ENCODE peak calls at places on chromosome 12, in eight cellular contexts. Y is cardiac muscle cell; M is DND-41; I is HAP-1; U is right lobe of liver; X is heart left ventricle; Q is keratinocyte; A is CD8-positive, alpha-beta T cell. B is an unnamed sample. For H3K27me3 and H3K4me1, the result is how much of the 10 kb centered on the place peaks cover.

GRCh38 chr12:75322464-75322863 is 7.7 kb downstream of the CAPS2 start:
- DNase-seq in A (no peak), I (no peak), Q (no peak), M (no peak), Y (no peak), X (no peak), U (no peak), B (no peak)

GRCh38 chr12:117662220-117662619 is 300.8 kb upstream of the NOS1 start:
- DNase-seq in A (no peak), X (no peak), I (no peak), U (no peak), M (no peak), Y (no peak), Q (no peak), B (no peak)

GRCh38 chr12:45737638-45738037 is 8.1 kb downstream of the ARID2 start:
- DNase-seq in U (no peak), Q (no peak), A (no peak), M (no peak), Y (no peak), I (no peak), X (no peak), B (no peak)

GRCh38 chr12:95976416-95976832 is 19.7 kb downstream of the HAL start:
- DNase-seq in Q (no peak), M (no peak), X (no peak), A (no peak), I (no peak), U (peak), Y (no peak), B (no peak)

GRCh38 chr12:105330938-105331804 is 680 bp downstream of the C12orf75 start:
- DNase-seq in M (peak), Y (no peak), I (peak), Q (no peak), A (no peak), X (peak), U (peak), B (peak)

GRCh38 chr12:28367326-28367725 is 177.1 kb downstream of the CCDC91 start:
- DNase-seq in X (no peak), Y (no peak), A (no peak), U (no peak), M (no peak), I (no peak), Q (no peak), B (no peak)

GRCh38 chr12:16148938-16149337 is 128.5 kb downstream of the SLC15A5 start:
- DNase-seq in X (no peak), Y (no peak), A (no peak), Q (no peak), U (no peak), M (no peak), I (no peak), B (no peak)

GRCh38 chr12:121673013-121673441 is 3.6 kb upstream of the MORN3 start:
- DNase-seq in X (no peak), M (no peak), U (no peak), I (peak), A (no peak), Q (no peak), Y (no peak), B (no peak)

GRCh38 chr12:67070307-67070600 is 198.9 kb upstream of the CAND1 start:
- DNase-seq in X (no peak), Y (no peak), Q (no peak), A (no peak), I (no peak), U (no peak), M (no peak), B (no peak)

DNA sequence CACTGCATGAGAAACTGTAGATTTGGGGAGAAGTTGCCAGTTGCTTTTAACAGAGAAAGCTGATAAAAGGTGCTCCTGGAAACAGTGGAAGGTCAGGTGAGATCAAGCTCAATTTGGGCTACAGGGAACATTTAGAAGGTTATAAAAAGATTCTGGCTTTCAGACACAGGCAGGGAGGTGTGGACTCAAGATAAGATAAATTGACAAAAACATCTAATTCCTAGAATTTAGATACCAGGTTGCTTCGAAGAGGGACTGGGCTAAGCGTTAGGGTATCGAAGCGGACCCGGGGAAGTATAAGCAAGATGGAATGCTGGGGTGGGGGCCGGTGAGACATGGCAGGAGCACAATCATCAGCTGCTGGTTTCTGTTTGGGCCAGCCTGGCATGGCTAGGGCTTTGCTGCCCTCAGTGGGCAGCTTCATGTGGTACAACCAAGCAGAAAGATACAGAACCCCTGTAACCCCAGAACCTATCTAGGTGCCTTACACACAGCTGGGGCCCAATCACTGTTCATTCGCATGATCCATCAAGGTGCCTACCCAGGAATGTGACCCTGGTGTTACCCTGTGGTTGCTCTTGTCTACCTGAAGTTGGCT is 15.0 kb upstream of the CELA1 start:
- DNase-seq in Y (no peak), Q (no peak), A (no peak), X (no peak), I (no peak), U (no peak), M (no peak), B (no peak)
- H3K27me3 ChIP-seq in Y (under half), Q (under half), A (under half), X (under half), I (under half), U (under half), M (under half), B (under half)

GRCh38 chr12:102921240-102921639 is 4.2 kb upstream of the PAH start:
- DNase-seq in M (no peak), U (no peak), Q (no peak), I (no peak), X (no peak), Y (no peak), A (no peak), B (no peak)
- H3K4me1 ChIP-seq in M (under half), U (under half), Q (under half), I (under half), X (under half), Y (under half), A (under half), B (under half)

DNA sequence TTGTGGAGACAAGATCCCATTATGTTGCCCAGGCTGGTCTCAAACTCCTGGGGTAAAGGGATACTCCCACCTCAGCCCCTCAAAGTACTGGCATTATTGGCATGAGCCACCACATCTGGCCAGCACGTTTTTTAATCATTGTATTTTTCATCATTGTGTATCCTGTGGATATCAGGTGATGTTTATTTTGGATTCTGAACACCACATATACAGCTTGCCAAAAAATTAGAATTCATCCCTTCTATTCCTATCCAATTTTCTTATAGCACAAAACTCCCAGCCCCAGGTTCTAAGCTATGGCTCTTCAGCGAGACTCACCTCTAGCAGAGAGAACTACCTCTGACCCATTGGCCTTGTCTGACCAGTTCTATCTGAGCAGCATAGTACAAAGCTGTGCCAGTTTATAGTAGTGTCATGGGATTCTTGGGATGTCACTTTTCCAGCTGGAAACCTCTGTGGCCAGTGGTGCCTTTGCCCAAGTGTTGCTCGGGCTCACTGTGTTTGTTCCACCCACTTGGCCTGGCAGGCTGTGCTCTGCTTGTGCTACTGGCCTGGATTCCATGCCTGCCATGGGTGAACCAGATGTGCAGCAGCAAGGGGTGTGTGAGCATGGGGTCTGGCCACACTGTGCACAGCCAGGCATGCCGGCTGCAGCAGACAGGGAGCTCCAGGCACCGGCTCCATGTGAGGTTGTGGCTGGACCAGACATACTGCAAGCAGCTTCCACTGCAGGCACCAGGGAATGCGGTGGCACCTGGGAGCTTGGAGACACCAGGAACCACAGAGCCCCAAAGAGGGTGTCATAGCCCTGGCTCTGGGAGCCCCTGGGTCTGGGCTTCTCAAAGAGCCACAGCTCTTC is 37.2 kb downstream of the TIMELESS start:
- DNase-seq in Q (no peak), X (no peak), Y (no peak), M (no peak), I (no peak), U (no peak), A (no peak), B (no peak)
- H3K27me3 ChIP-seq in Q (under half), X (under half), Y (under half), M (under half), I (under half), U (under half), A (under half), B (under half)

DNA sequence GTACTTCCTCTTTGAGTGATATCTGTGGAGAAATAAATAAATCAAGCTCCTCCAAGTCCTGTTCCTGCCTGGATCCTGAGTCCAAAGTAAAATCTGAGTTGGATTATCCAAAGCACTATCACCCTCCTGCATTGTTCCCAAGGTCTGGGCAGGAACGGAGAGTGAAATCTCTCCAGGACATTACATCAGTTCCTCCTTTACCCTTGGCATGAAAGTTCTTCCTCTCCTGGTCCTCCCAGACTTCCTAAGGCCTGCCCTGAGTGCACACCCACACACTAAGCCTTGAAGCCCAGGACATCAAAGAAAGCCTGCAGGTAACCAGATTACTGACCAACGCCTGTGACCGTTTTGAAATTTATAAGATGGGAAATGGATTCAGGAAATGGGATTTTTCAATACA is 206.8 kb upstream of the BCL2L14 start:
- DNase-seq in A (no peak), Q (no peak), I (no peak), Y (no peak), M (no peak), U (no peak), X (peak), B (no peak)
- H3K4me1 ChIP-seq in A (under half), Q (under half), I (under half), Y (under half), M (under half), U (under half), X (under half), B (under half)

GRCh38 chr12:116644806-116645205 is 85.6 kb downstream of the MAP1LC3B2 start:
- DNase-seq in U (no peak), A (no peak), M (no peak), I (no peak), Q (no peak), Y (no peak), X (no peak), B (no peak)
- H3K27me3 ChIP-seq in U (under half), A (under half), M (under half), I (under half), Q (under half), Y (under half), X (under half), B (under half)

DNA sequence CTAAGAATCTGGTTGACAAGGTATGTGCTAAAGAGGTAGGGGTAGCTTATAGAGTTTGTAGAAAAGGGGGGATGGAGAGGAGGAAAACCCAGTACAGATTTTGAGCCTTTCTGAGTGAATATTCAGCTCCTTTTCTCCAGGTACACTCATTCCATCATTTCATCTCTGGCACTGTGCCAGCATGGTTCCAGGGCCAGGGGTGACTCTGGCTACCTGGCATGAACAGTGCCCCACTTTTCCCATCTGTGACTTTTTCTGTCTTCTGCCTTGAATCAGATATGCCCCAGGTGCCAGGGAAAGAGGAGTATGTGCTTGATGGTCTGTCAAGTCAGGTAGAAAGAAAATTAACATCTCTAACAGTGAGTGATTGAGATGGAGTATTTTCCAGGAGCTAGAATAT is 175.7 kb downstream of the CACNA1C start:
- DNase-seq in Y (no peak), U (no peak), Q (no peak), A (no peak), M (no peak), I (no peak), X (no peak), B (no peak)
- H3K4me1 ChIP-seq in Y (under half), U (under half), Q (under half), A (under half), M (under half), I (under half), X (under half), B (under half)

DNA sequence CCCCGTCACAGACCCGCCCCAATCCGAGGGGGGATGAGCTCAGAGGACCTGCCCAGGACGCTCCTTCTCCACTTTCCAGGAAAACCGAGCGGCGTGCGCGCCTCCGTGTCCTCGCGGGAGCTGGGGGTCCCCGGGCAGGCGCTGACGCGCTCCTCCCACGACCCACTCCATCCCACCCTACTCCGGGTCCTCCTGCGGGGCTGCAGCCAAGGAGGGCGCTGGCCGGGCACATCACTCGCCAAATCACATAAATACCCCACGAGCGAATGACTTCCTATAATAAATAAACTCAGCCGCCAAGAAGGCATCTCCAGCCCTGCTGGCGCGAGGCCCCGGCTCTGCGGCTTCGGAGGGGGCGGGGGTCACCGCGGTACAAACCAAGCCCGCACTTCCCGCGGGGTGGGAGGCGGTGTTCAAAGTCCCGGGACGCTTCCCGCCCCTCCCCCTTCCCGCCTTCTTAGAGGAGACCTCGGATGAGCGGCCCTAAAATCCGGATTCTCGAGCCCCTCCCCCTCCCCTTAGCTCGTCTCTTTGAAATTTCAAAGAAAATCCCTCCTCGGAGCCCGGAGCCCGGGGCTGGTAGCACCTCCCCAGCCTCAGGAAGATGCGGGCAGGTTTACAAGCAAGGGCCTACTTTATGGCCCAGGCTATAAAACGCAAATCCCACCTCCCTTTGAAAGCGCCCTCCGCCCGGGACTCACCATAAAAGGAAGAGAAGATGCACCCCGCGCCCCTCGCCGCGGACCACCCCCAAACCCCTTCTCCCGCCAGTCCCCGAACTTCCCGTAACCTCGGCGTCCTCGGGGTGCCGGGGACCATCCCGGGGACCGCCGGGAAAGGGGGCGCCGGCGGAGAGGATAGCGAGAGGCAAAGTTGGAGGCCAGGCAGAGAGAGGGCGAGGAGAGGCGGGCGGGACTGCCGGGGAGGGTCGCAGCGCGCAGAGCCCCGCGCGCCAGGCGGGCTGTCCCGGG is 718 bp upstream of the FZD10 start:
- DNase-seq in X (no peak), U (peak), Q (no peak), I (peak), M (no peak), Y (no peak), A (no peak), B (no peak)
- H3K27me3 ChIP-seq in X (half or more), U (under half), Q (under half), I (under half), M (under half), Y (half or more), A (under half), B (under half)

DNA sequence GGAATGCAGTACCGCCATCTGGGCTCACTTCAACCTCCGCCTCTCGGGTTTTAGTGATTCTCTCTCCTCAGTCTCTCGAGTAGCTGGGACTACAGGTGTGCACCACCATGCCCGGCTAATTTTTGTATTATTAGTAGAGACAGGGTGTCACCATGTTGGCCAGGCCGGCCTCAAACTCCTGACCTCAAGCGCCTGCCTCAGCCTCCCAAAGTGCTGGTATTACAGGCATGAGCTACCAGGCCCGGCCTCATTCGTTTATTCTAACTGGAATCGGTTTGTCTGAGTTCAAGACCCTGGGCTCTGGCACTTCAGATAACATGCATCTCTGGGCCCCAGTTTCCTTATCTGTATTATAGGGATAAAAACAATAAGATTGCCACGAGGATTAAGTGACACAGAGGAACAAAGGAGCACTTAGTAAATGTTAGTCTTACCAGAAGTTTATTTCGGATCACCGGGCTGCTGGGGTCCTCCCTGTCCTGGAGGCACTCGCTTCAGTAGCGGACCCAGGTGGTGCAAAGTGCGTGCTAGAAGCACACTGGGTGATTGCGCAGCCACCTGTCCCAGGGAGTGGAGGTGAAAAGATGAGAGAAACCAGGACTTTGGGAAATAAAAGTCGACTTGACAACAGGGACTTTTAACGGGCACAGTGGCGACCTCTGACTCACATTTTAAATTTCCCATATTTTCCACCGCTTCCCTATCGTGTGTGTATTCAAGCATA is 37.5 kb downstream of the ACACB start:
- DNase-seq in Q (no peak), M (no peak), U (peak), X (no peak), Y (peak), A (no peak), I (peak), B (no peak)
- H3K4me1 ChIP-seq in Q (under half), M (under half), U (under half), X (under half), Y (under half), A (under half), I (under half), B (under half)

B was measured in naive thymus-derived CD4-positive, alpha-beta T cell.